ENCODE peak calls at places on chromosome X, in nine cellular contexts. W is pancreas, Q is iPS DF 6.9, V is AG09309, Y is brain microvascular endothelial cell, U is lower lobe of right lung, R is NB4, N is AG04449, H is heart left ventricle. I is an unnamed sample.

GRCh38 chrX:105698386-105698785 is 124.0 kb upstream of the NRK start:
- DNase-seq in W (no peak), Q (no peak), V (no peak), Y (peak), U (no peak), R (no peak), N (no peak), H (no peak), I (peak)

GRCh38 chrX:138287200-138287865 is 424.2 kb downstream of the FGF13 start:
- DNase-seq in W (no peak), Q (no peak), V (no peak), Y (no peak), U (no peak), R (peak), N (no peak), H (no peak), I (no peak)

GRCh38 chrX:74925210-74926088 is at the start of gene NEXMIF:
- DNase-seq in W (peak), Q (peak), V (no peak), Y (no peak), U (peak), R (peak), N (no peak), H (peak), I (no peak)

GRCh38 chrX:14064632-14065432 is 35.1 kb upstream of the GEMIN8 start:
- DNase-seq in W (no peak), Q (no peak), V (no peak), Y (peak), U (no peak), R (peak), N (peak), H (no peak), I (no peak)

GRCh38 chrX:63421411-63421810 is 70.3 kb upstream of the SPIN4 start:
- DNase-seq in W (no peak), Q (no peak), V (no peak), Y (no peak), U (no peak), R (no peak), N (no peak), H (no peak), I (no peak)

GRCh38 chrX:151478052-151478451 is 81.0 kb downstream of the VMA21 start:
- DNase-seq in W (no peak), Q (no peak), V (no peak), Y (no peak), U (no peak), R (no peak), N (no peak), H (no peak), I (no peak)

GRCh38 chrX:130339408-130340222 is at the start of gene SLC25A14:
- DNase-seq in W (peak), Q (no peak), V (peak), Y (peak), U (peak), R (peak), N (no peak), H (peak), I (peak)

GRCh38 chrX:123454712-123455431 is 270.8 kb downstream of the GRIA3 start:
- DNase-seq in W (no peak), Q (no peak), V (no peak), Y (no peak), U (no peak), R (no peak), N (no peak), H (no peak), I (no peak)

GRCh38 chrX:47915886-47916493 is 79.3 kb downstream of the ZNF81 start:
- DNase-seq in W (no peak), Q (no peak), V (no peak), Y (no peak), U (no peak), R (no peak), N (no peak), H (no peak), I (no peak)

DNA sequence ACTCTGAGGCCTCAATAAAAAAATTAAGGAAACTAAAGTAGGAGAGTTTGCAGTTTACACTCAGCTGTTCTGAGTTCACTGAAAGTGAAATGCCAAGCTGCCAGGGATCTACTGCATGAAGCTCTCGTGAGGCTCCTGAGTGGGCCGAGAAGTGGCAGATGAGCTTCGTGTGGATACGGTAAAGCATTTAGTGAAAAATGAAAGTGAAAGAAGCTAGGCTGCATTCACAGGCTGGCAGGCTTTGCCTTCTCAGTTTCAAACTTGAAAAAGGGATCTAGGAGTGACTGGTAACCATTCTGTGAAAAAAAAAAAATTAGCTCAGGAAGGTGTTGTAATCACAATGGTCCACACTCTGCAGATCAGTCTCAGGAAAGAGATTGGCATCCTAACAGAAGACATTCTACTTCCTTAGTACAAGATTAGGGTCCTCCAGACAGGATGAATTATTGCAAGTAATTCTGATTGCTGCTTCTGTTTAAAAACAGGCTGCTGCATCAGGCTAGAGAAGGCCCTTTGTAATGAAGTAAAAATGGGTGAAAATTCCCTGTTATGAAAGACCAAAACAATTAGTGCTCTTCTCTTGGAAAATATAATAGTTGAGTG is 679.9 kb downstream of the RPA4 start:
- DNase-seq in W (no peak), Q (no peak), V (peak), Y (peak), U (peak), R (peak), N (peak), H (peak), I (peak)
- H3K4me3 ChIP-seq in W (no peak), Q (no peak), V (no peak), Y (no peak), U (peak), R (peak), N (peak), H (peak), I (peak)

GRCh38 chrX:23317799-23318724 is 16.6 kb upstream of the PTCHD1 start:
- DNase-seq in W (no peak), Q (no peak), V (no peak), Y (peak), U (no peak), R (peak), N (no peak), H (no peak), I (no peak)
- H3K4me3 ChIP-seq in W (no peak), Q (no peak), V (no peak), Y (no peak), U (no peak), R (no peak), N (no peak), H (no peak), I (no peak)

GRCh38 chrX:78514852-78515251 is 144.3 kb downstream of the RTL3 start:
- DNase-seq in W (no peak), Q (peak), V (no peak), Y (no peak), U (no peak), R (peak), N (no peak), H (no peak), I (no peak)
- H3K4me3 ChIP-seq in W (no peak), Q (no peak), V (no peak), Y (no peak), U (no peak), R (no peak), N (no peak), H (no peak), I (no peak)

GRCh38 chrX:3345281-3346081 is 971 bp downstream of the MXRA5 start:
- DNase-seq in W (peak), Q (no peak), V (peak), Y (no peak), U (peak), R (no peak), N (no peak), H (peak), I (no peak)
- H3K4me3 ChIP-seq in W (peak), Q (peak), V (peak), Y (peak), U (peak), R (no peak), N (peak), H (peak), I (peak)

GRCh38 chrX:153878969-153879653 is 6.9 kb downstream of the L1CAM start:
- DNase-seq in W (peak), Q (no peak), V (no peak), Y (no peak), U (no peak), R (peak), N (no peak), H (no peak), I (no peak)
- H3K4me3 ChIP-seq in W (no peak), Q (no peak), V (no peak), Y (no peak), U (no peak), R (no peak), N (no peak), H (no peak), I (no peak)

GRCh38 chrX:65745992-65746391 is 78.5 kb downstream of the MSN start:
- DNase-seq in W (no peak), Q (no peak), V (no peak), Y (no peak), U (no peak), R (peak), N (no peak), H (no peak), I (no peak)

GRCh38 chrX:65750674-65751469 is 83.4 kb downstream of the MSN start:
- DNase-seq in W (no peak), Q (no peak), V (no peak), Y (no peak), U (no peak), R (peak), N (no peak), H (no peak), I (no peak)

GRCh38 chrX:65755786-65756185 is 88.3 kb downstream of the MSN start:
- DNase-seq in W (no peak), Q (no peak), V (no peak), Y (no peak), U (no peak), R (peak), N (no peak), H (no peak), I (no peak)

GRCh38 chrX:65752294-65752693 is 84.8 kb downstream of the MSN start:
- DNase-seq in W (no peak), Q (no peak), V (no peak), Y (no peak), U (no peak), R (no peak), N (no peak), H (no peak), I (no peak)

DNA sequence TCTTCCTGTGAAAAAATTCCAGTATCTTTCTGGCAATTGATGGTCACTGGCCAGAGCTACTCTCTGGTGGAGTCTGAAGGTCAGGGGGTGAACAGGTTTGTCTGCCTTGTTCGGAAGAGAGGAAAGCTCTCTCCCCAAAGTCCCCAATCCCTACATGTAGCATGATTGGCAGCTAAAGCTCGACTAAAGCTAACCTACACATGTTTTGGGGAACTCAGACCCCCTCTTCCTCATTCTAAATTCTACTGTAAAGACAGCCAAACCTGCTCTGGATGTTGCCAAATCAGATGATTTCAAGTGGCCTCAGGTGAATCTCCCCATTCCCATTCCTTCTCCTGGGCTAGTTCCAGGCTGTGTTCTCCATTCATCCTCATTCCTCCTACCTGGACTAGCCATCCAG is 84.1 kb downstream of the MSN start:
- DNase-seq in W (no peak), Q (no peak), V (no peak), Y (no peak), U (no peak), R (peak), N (no peak), H (no peak), I (no peak)
- H3K4me3 ChIP-seq in W (no peak), Q (no peak), V (no peak), Y (no peak), U (no peak), R (no peak), N (no peak), H (no peak), I (no peak)

GRCh38 chrX:51336584-51336983 is 4.0 kb downstream of the NUDT10 start:
- DNase-seq in W (no peak), Q (no peak), V (peak), Y (peak), U (no peak), R (peak), N (no peak), H (no peak), I (no peak)
- H3K4me3 ChIP-seq in W (no peak), Q (no peak), V (no peak), Y (no peak), U (no peak), R (no peak), N (no peak), H (no peak), I (no peak)

GRCh38 chrX:68694429-68695205 is 47.2 kb downstream of the STARD8 start:
- DNase-seq in W (no peak), Q (no peak), V (no peak), Y (no peak), U (no peak), R (no peak), N (no peak), H (no peak), I (no peak)

GRCh38 chrX:68695206-68695845 is 47.9 kb downstream of the STARD8 start:
- DNase-seq in W (no peak), Q (no peak), V (no peak), Y (no peak), U (no peak), R (peak), N (no peak), H (no peak), I (no peak)

GRCh38 chrX:68691921-68692320 is 44.5 kb downstream of the STARD8 start:
- DNase-seq in W (no peak), Q (no peak), V (no peak), Y (no peak), U (no peak), R (no peak), N (no peak), H (no peak), I (no peak)

GRCh38 chrX:68692651-68693050 is 45.2 kb downstream of the STARD8 start:
- DNase-seq in W (no peak), Q (no peak), V (no peak), Y (peak), U (no peak), R (no peak), N (no peak), H (no peak), I (no peak)

GRCh38 chrX:68693481-68694410 is 46.3 kb downstream of the STARD8 start:
- DNase-seq in W (peak), Q (no peak), V (no peak), Y (no peak), U (peak), R (peak), N (no peak), H (peak), I (no peak)
- H3K4me3 ChIP-seq in W (peak), Q (peak), V (peak), Y (peak), U (peak), R (peak), N (peak), H (peak), I (peak)

GRCh38 chrX:40094900-40095587 is 2.7 kb downstream of the BCOR start:
- DNase-seq in W (peak), Q (no peak), V (no peak), Y (no peak), U (no peak), R (no peak), N (no peak), H (no peak), I (no peak)

GRCh38 chrX:40094041-40094899 is 3.5 kb downstream of the BCOR start:
- DNase-seq in W (peak), Q (no peak), V (no peak), Y (no peak), U (peak), R (peak), N (no peak), H (peak), I (no peak)

GRCh38 chrX:40091691-40092421 is 5.9 kb downstream of the BCOR start:
- DNase-seq in W (peak), Q (no peak), V (no peak), Y (no peak), U (no peak), R (no peak), N (no peak), H (no peak), I (no peak)

GRCh38 chrX:40092808-40093435 is 4.8 kb downstream of the BCOR start:
- DNase-seq in W (no peak), Q (no peak), V (no peak), Y (no peak), U (no peak), R (no peak), N (no peak), H (no peak), I (no peak)

DNA sequence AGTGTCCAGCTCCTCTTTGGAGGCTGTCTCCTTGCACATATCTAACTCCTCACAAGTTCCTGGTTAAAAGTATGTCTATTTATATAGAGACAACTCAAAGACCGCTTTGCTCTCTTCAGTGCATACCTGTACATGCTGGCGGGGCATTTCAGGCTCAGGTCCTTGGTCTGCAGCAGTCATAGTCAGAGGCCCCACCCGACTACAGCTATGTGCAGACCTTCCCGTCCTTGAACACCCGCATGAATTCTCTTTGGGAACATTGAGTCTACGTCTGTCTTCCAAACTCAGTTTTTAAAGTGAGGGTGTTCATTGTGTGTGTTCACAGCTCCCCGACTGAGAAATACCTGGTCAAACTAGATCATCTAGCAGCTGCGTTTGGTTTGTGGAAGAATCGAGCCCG is 4.2 kb downstream of the BCOR start:
- DNase-seq in W (no peak), Q (no peak), V (no peak), Y (no peak), U (no peak), R (no peak), N (no peak), H (no peak), I (no peak)
- H3K4me3 ChIP-seq in W (peak), Q (peak), V (no peak), Y (peak), U (peak), R (peak), N (peak), H (peak), I (peak)

I was measured in skeletal muscle cell.